ENCODE peak calls at places on chromosomes 3 and 15, in six cellular contexts. J is cardiac fibroblast, R is heart right ventricle, X is psoas muscle, I is GM13977, H is H9. G is an unnamed sample.

GRCh38 chr3:190514163-190515153 is 573 bp downstream of the IL1RAP start:
- DNase-seq in H (peak), J (peak), X (peak), R (peak), I (peak), G (peak)

GRCh38 chr15:67164401-67164791 is 90.1 kb downstream of the AAGAB start:
- DNase-seq in H (no peak), X (no peak), R (peak), J (peak), I (peak), G (no peak)

GRCh38 chr3:45267097-45267496 is 41.0 kb upstream of the TMEM158 start:
- DNase-seq in R (no peak), H (no peak), I (no peak), J (no peak), X (no peak), G (no peak)

GRCh38 chr3:120350431-120350941 is 1.3 kb upstream of the LRRC58 start:
- DNase-seq in I (no peak), X (no peak), J (peak), H (no peak), R (peak), G (no peak)

GRCh38 chr3:72447059-72447946 is 400.9 kb downstream of the SHQ1 start:
- DNase-seq in X (peak), R (peak), J (peak), I (peak), H (peak), G (peak)

GRCh38 chr15:78855746-78856145 is 16.9 kb upstream of the MORF4L1 start:
- DNase-seq in R (no peak), I (no peak), J (peak), X (no peak), H (no peak), G (no peak)

GRCh38 chr15:65087873-65088642 is 11.5 kb downstream of the KBTBD13 start:
- DNase-seq in I (no peak), J (no peak), R (peak), H (no peak), X (no peak), G (no peak)

GRCh38 chr3:154954750-154955149 is 125.4 kb upstream of the MME start:
- DNase-seq in X (no peak), H (no peak), I (no peak), R (no peak), J (peak), G (no peak)

GRCh38 chr3:58429657-58430056 is 4.0 kb downstream of the PDHB start:
- DNase-seq in R (no peak), X (no peak), H (no peak), J (no peak), I (peak), G (no peak)

GRCh38 chr3:187066228-187066995 is 72.9 kb downstream of the RPL39L start:
- DNase-seq in J (peak), I (peak), X (no peak), R (peak), H (peak), G (no peak)

GRCh38 chr3:128006471-128007424 is 45.5 kb upstream of the SEC61A1 start:
- DNase-seq in J (peak), X (no peak), H (peak), I (no peak), R (no peak), G (no peak)

GRCh38 chr3:186209810-186210752 is 101.2 kb upstream of the ETV5 start:
- DNase-seq in J (peak), R (peak), X (peak), I (no peak), H (peak), G (no peak)

GRCh38 chr3:162938073-162938472 is 1441.5 kb downstream of the OTOL1 start:
- DNase-seq in J (no peak), H (no peak), X (no peak), I (no peak), R (no peak), G (no peak)

GRCh38 chr3:190064112-190064511 is 56.6 kb downstream of the P3H2 start:
- DNase-seq in I (no peak), J (peak), X (no peak), R (no peak), H (no peak), G (no peak)

GRCh38 chr15:42919794-42920280 is 741 bp downstream of the TTBK2 start:
- DNase-seq in J (peak), H (peak), I (no peak), R (no peak), X (no peak), G (no peak)

GRCh38 chr3:151082880-151083838 is 2.3 kb upstream of the MED12L start:
- DNase-seq in J (no peak), R (no peak), X (no peak), I (no peak), H (no peak), G (no peak)

GRCh38 chr15:70411464-70411863 is 313.7 kb upstream of the TLE3 start:
- DNase-seq in X (no peak), R (no peak), J (no peak), I (no peak), H (no peak), G (no peak)

DNA sequence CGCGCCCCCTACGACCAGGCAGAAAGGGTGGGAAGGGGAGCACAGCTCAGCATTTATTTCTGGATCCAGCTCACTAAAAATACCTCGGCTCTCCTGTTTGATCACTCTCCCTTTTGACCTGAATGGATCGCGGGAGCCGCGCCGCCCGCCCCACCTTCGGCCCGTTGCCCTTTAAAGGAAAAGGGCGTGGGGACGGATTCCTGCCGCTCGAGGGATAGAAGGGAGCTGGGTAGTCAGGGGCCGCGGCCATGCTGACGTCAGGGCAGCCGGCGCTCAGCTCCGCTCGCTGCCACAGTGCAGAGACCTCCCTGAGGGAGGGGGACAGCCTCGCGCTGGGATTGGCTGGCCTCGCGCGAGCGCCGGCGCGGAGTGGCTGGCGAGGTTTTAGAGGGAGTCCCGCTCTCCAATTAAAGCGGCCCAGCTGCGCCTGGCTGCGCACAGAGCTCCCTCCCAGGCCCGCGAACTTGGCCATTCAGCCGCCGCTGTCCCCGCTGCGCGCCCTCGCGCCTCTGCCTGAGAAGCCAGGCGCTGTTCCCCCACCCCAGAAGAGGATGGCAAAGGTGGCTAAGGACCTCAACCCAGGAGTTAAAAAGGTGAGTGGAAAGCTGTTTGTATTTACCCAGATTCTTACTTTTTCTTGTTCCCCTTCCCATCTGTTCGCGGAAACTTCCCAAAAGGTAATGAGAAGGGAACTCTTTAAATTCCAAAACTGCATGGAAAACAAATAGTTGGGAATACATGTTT is at the start of gene LMCD1:
- DNase-seq in R (peak), I (peak), X (peak), H (peak), J (peak), G (peak)
- TF ChIP-seq CTCF in R (peak), I (no peak), X (peak), H (no peak), J (no peak), G (peak)

GRCh38 chr3:117193390-117193789 is 483.8 kb downstream of the TUSC7 start:
- DNase-seq in J (peak), X (no peak), H (no peak), R (no peak), I (no peak), G (no peak)
- TF ChIP-seq CTCF in J (peak), X (no peak), H (peak), R (no peak), I (no peak), G (peak)

GRCh38 chr3:126528800-126529541 is 5.0 kb downstream of the CHST13 start:
- DNase-seq in X (no peak), R (peak), J (peak), H (no peak), I (no peak), G (peak)
- TF ChIP-seq CTCF in X (no peak), R (peak), J (no peak), H (peak), I (no peak), G (no peak)

GRCh38 chr3:160485931-160486330 is 36.3 kb upstream of the TRIM59 start:
- DNase-seq in R (no peak), X (no peak), I (no peak), H (no peak), J (no peak), G (no peak)

GRCh38 chr3:160490166-160490565 is 40.6 kb upstream of the TRIM59 start:
- DNase-seq in H (no peak), I (no peak), R (no peak), X (no peak), J (no peak), G (no peak)

GRCh38 chr3:160481856-160482255 is 32.3 kb upstream of the TRIM59 start:
- DNase-seq in X (no peak), I (no peak), J (no peak), R (no peak), H (no peak), G (no peak)

GRCh38 chr3:160482796-160483195 is 33.2 kb upstream of the TRIM59 start:
- DNase-seq in J (no peak), R (no peak), I (no peak), H (no peak), X (no peak), G (no peak)

GRCh38 chr3:160486459-160486869 is 36.9 kb upstream of the TRIM59 start:
- DNase-seq in X (no peak), H (no peak), R (no peak), J (peak), I (no peak), G (no peak)
- TF ChIP-seq CTCF in X (peak), H (peak), R (peak), J (peak), I (peak), G (peak)

GRCh38 chr3:109369510-109369909 is 32.2 kb upstream of the DPPA4 start:
- DNase-seq in I (no peak), R (no peak), H (peak), J (no peak), X (no peak), G (no peak)
- TF ChIP-seq CTCF in I (no peak), R (no peak), H (peak), J (no peak), X (no peak), G (peak)

GRCh38 chr15:47360296-47360695 is 357.0 kb upstream of the SEMA6D start:
- DNase-seq in X (no peak), J (peak), I (no peak), H (no peak), R (no peak), G (no peak)
- TF ChIP-seq CTCF in X (no peak), J (no peak), I (no peak), H (no peak), R (no peak), G (no peak)

DNA sequence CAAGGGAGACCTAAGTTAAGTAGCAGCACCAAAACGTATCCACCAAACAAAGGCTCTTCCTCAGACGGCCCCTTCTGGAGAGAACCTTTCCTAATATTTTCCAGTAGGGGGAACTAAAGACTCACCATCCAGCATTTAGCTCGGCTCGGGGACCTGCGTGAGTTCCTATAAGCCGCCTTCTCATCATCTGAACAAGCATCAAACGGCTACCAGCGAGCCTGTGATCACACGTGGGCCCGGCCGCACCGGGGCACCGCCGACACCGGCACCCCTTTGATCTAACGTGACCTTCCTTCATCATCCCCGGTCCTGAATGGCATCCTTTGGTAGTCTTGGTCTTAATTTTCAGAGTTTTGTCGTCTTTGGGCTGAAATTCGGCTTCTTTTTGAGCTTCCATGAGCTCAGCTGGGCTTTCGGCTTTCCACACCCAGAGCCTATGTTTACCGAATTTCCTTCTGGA is 1.4 kb upstream of the ROBO2 start:
- DNase-seq in R (peak), X (peak), H (peak), J (peak), I (peak), G (no peak)
- TF ChIP-seq CTCF in R (peak), X (peak), H (peak), J (peak), I (peak), G (peak)

G was measured in chondrocyte.